ENCODE peak calls at places on chromosomes 16 and 17, in six cellular contexts. K is breast epithelium; B is kidney; V is CD4-positive, alpha-beta memory T cell; H is ovary; R is keratinocyte. Q is an unnamed sample.
A peak's percentile ranks its signal among the peaks of the same experiment; 100 is the strongest.

GRCh38 chr17:40369923-40370322 is 5.4 kb upstream of the GJD3 start:
- DNase-seq in K (no peak), B (no peak), V (no peak), H (no peak), R (no peak), Q (no peak)

GRCh38 chr17:70834039-70834438 is 664.7 kb downstream of the KCNJ2 start:
- DNase-seq in K (no peak), B (no peak), V (no peak), H (no peak), R (no peak), Q (no peak)

GRCh38 chr17:50318551-50319310 is 27.2 kb upstream of the XYLT2 start:
- DNase-seq in K (no peak), B (no peak), V (no peak), H (no peak), R (peak; percentile 55), Q (no peak)

GRCh38 chr16:15856901-15857778 is at the start of gene MYH11:
- DNase-seq in K (peak; percentile 55), B (no peak), V (no peak), H (peak; percentile 49), R (no peak), Q (peak; percentile 12)

GRCh38 chr16:53865492-53865863 is 161.5 kb downstream of the FTO start:
- DNase-seq in K (no peak), B (no peak), V (no peak), H (no peak), R (peak; percentile 25), Q (no peak)

GRCh38 chr16:77431131-77431670 is 3.6 kb downstream of the ADAMTS18 start:
- DNase-seq in K (no peak), B (no peak), V (no peak), H (no peak), R (no peak), Q (no peak)

GRCh38 chr17:54903375-54903774 is 2.7 kb downstream of the TOM1L1 start:
- DNase-seq in K (no peak), B (peak; percentile 84), V (no peak), H (peak; percentile 19), R (no peak), Q (peak; percentile 24)

GRCh38 chr17:42287305-42288077 is 807 bp upstream of the STAT5A start:
- DNase-seq in K (no peak), B (peak; percentile 88), V (peak; percentile 78), H (peak; percentile 65), R (no peak), Q (peak; percentile 77)

DNA sequence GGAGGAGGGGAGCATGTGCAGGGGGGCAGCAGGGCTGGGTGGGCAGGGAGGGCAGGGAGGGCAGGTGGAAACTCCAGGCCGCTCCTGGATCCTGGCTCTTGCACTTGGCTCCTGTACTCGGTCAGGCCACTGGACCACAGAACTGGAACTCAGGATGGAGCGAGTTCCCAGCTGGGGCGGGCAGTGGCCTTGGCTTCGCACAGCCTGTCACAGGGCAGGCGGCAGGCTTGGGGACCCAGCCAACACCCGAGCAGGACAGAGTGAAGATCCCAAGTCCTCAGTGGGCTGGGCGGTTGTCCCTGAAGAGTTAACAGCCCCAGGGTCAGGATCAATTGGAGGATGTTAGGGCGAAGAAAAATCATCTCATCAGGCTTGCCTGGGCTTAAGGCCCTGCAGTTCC is 22.1 kb downstream of the ZNF423 start:
- DNase-seq in K (no peak), B (no peak), V (no peak), H (peak; percentile 49), R (no peak), Q (no peak)
- H3K4me1 ChIP-seq in K (peaks cover 6% of the 10 kb centered on the region), B (no peaks in the 10 kb centered on the region), V (no peaks in the 10 kb centered on the region), H (peaks cover 36% of the 10 kb centered on the region), R (no peaks in the 10 kb centered on the region), Q (peaks cover 3% of the 10 kb centered on the region)

DNA sequence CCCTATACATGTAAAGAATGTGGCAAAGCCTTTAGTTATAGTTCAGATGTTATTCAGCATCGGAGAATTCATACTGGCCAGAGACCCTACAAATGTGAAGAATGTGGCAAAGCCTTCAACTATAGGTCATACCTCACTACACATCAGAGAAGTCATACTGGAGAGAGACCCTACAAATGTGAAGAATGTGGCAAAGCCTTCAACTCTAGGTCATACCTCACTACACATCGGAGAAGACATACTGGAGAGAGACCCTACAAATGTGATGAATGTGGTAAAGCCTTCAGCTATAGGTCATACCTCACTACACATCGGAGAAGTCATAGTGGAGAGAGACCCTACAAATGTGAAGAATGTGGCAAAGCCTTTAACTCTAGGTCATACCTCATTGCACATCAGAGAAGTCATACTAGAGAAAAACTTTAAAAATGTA is 42.5 kb downstream of the ZNF267 start:
- DNase-seq in K (no peak), B (no peak), V (no peak), H (no peak), R (no peak), Q (no peak)
- H3K9me3 ChIP-seq in K (peaks cover 99% of the 10 kb centered on the region), B (peaks cover 93% of the 10 kb centered on the region), V (peaks cover 43% of the 10 kb centered on the region), H (peaks cover 3% of the 10 kb centered on the region), R (peaks cover 54% of the 10 kb centered on the region), Q (peaks cover 99% of the 10 kb centered on the region)

GRCh38 chr16:177394-177822 is 928 bp downstream of the HBA1 start:
- DNase-seq in K (no peak), B (peak; percentile 49), V (no peak), H (no peak), R (no peak), Q (no peak)

GRCh38 chr16:179431-179830 is 828 bp upstream of the HBQ1 start:
- DNase-seq in K (no peak), B (no peak), V (no peak), H (no peak), R (no peak), Q (no peak)

GRCh38 chr16:175145-175949 is 1.1 kb upstream of the HBA1 start:
- DNase-seq in K (no peak), B (peak; percentile 19), V (no peak), H (no peak), R (no peak), Q (no peak)

GRCh38 chr16:180101-180920 is at the start of gene HBQ1:
- DNase-seq in K (no peak), B (peak; percentile 69), V (no peak), H (peak; percentile 36), R (no peak), Q (no peak)

DNA sequence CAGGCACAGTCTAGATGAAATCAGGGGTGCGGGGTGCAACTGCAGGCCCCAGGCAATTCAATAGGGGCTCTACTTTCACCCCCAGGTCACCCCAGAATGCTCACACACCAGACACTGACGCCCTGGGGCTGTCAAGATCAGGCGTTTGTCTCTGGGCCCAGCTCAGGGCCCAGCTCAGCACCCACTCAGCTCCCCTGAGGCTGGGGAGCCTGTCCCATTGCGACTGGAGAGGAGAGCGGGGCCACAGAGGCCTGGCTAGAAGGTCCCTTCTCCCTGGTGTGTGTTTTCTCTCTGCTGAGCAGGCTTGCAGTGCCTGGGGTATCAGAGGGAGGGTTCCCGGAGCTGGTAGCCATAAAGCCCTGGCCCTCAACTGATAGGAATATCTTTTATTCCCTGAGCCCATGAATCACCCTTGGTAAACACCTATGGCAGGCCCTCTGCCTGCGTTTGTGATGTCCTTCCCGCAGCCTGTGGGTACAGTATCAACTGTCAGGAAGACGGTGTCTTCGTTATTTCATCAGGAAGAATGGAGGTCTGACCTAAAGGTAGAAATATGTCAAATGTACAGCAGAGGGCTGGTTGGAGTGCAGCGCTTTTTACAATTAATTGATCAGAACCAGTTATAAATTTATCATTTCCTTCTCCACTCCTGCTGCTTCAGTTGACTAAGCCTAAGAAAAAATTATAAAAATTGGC is 1.6 kb downstream of the HBA1 start:
- DNase-seq in K (no peak), B (peak; percentile 60), V (no peak), H (no peak), R (no peak), Q (no peak)
- H3K4me3 ChIP-seq in K (no peak overlapping the region), B (no peak overlapping the region), V (no peak overlapping the region), H (no peak overlapping the region), R (no peak overlapping the region), Q (no peak overlapping the region)

DNA sequence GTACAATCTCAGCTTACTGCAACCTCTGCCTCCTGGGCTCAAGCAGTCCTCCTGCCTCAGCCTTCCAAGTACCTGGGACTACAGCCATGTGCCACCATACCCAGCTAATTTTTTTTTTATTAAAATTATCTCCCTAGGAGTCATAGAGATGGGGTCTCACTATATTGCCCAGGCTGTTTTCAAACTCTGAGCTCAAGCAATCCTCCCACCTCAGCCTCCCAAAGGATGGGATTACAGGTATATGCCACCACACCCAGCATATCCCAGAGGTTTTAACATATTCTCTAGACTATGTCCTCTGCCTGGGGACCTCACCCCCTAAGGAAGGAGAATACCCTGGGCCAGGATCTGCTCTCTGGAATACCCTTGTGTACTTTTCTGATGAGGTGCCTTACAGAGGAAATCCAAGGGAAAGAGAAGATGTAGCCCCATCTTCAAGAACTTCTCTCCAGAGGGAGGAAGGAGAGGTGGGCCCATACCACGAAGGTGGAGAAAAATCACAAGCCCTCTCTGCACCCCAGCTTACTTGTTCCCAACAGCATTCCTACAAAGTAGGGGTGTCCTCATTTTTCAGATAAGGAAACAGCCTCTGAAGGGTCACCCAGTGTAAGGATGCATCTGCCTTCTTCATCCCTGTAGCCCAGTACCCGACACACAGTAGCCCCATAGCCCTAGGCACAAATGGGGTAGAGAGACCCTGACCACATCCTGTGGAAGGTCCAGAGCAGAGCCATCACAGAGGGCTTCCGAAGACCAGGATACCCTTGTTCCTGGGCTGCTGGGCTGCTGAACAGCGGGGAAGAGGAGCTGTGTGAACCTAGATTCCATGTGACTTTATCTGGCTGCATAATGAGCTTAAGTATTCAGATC is 151.6 kb downstream of the SOCS1 start:
- DNase-seq in K (no peak), B (peak; percentile 70), V (no peak), H (no peak), R (no peak), Q (no peak)
- H3K4me1 ChIP-seq in K (no peaks in the 10 kb centered on the region), B (peaks cover 25% of the 10 kb centered on the region), V (peaks cover 37% of the 10 kb centered on the region), H (peaks cover 19% of the 10 kb centered on the region), R (peaks cover 19% of the 10 kb centered on the region), Q (peaks cover 20% of the 10 kb centered on the region)

DNA sequence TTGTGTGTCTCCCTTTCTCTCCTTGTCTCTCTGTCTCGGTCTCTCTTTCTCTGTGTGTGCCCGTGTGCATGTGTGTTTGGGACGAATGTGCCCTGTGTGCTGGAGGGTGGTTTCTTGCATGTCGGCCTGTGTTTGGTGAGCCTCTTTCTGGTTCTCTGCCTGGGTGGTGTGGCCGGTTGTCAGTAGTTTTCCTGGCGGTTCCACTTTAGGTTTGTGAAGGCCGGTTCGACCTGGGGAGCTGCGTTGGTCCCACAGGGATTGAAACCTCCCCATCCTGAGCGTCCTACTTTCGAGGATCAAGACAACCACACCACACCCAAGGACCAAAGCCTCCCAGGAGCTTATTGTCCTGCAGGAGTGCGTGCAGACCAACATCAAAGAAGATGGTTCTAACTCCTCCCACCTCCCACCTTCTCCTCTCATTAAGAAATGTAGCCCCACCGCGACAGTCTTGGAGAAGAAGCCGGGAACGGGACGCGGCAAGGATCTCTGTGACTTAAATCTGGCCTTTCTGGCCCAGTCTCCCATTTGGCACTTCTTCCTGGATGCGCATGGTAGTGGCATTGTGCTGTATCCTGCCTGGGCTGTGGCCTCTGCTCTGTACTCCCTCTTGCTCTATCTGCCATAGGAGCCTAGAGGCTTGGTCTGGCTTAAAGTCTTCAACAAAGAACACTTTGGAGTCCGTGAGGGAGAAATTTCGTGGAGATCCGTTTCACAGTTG is 1685.0 kb downstream of the TP53TG3F start:
- DNase-seq in K (no peak), B (no peak), V (no peak), H (no peak), R (no peak), Q (peak; percentile 9)
- H3K9me3 ChIP-seq in K (peaks cover 83% of the 10 kb centered on the region), B (peaks cover 9% of the 10 kb centered on the region), V (no peaks in the 10 kb centered on the region), H (no peaks in the 10 kb centered on the region), R (peaks cover 6% of the 10 kb centered on the region), Q (peaks cover 90% of the 10 kb centered on the region)

DNA sequence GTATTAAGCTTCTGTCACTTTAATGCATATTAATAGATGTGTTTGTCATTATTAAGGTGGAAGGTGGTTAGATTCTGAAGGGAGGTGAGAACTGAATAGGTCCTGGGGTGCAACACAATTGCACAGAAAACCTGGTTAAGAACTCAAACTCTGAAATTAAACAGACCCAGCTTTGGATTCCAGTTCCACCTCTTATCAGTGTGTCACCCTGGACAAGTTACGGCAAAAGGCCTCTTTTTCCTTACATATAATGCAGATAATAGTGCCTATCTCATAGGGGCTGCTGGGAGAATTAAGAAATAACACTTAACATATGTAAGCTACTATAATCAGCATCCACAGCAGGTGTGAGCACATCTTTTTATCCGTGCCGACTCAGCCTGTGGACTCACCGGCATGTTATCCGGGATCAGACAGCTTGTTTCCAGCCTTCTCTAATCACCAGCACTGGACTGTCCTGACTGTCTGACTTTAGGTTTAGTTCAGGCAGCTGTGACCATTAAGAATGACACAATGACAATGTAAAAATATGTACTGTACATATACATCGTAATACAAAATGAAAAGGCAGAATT is 31.4 kb downstream of the TEX2 start:
- DNase-seq in K (no peak), B (no peak), V (no peak), H (no peak), R (no peak), Q (no peak)
- H3K4me3 ChIP-seq in K (no peak overlapping the region), B (no peak overlapping the region), V (no peak overlapping the region), H (no peak overlapping the region), R (peak overlapping the region; percentile 39), Q (no peak overlapping the region)